ENCODE peak calls at places on chromosomes 2 and 18, in ten cellular contexts. One of them, this sample, is unnamed. For H3K27me3, the result is how much of the 10 kb centered on the place peaks cover.

GRCh38 chr2:199457147-199458016 is at the start of gene SATB2:
- DNase-seq in sigmoid colon: peak
- DNase-seq in heart right ventricle: no peak
- DNase-seq in pancreas: peak
- DNase-seq in lower lobe of right lung: peak
- DNase-seq in IMR-90: peak
- DNase-seq in tibial artery: no peak
- DNase-seq in A673: peak
- DNase-seq in foreskin keratinocyte: peak
- DNase-seq in cardiac muscle cell: peak
- DNase-seq in this sample: no peak

GRCh38 chr2:199692489-199692888 is 158.5 kb downstream of the FTCDNL1 start:
- DNase-seq in sigmoid colon: no peak
- DNase-seq in heart right ventricle: peak
- DNase-seq in pancreas: peak
- DNase-seq in lower lobe of right lung: no peak
- DNase-seq in IMR-90: no peak
- DNase-seq in tibial artery: no peak
- DNase-seq in A673: peak
- DNase-seq in foreskin keratinocyte: no peak
- DNase-seq in cardiac muscle cell: peak
- DNase-seq in this sample: peak

GRCh38 chr2:233929352-233929843 is 12.2 kb downstream of the TRPM8 start:
- DNase-seq in sigmoid colon: no peak
- DNase-seq in heart right ventricle: no peak
- DNase-seq in pancreas: no peak
- DNase-seq in lower lobe of right lung: no peak
- DNase-seq in IMR-90: no peak
- DNase-seq in tibial artery: no peak
- DNase-seq in A673: peak
- DNase-seq in foreskin keratinocyte: no peak
- DNase-seq in cardiac muscle cell: no peak
- DNase-seq in this sample: no peak

GRCh38 chr2:167550448-167550847 is 662.2 kb downstream of the XIRP2 start:
- DNase-seq in sigmoid colon: no peak
- DNase-seq in heart right ventricle: no peak
- DNase-seq in pancreas: no peak
- DNase-seq in lower lobe of right lung: no peak
- DNase-seq in IMR-90: peak
- DNase-seq in tibial artery: no peak
- DNase-seq in A673: peak
- DNase-seq in foreskin keratinocyte: no peak
- DNase-seq in cardiac muscle cell: peak
- DNase-seq in this sample: no peak

GRCh38 chr2:172307800-172308199 is 119.6 kb upstream of the ITGA6 start:
- DNase-seq in sigmoid colon: no peak
- DNase-seq in heart right ventricle: peak
- DNase-seq in pancreas: no peak
- DNase-seq in lower lobe of right lung: no peak
- DNase-seq in IMR-90: no peak
- DNase-seq in tibial artery: peak
- DNase-seq in A673: peak
- DNase-seq in foreskin keratinocyte: peak
- DNase-seq in cardiac muscle cell: peak
- DNase-seq in this sample: peak

GRCh38 chr2:38750793-38751042 is 443 bp downstream of the SRSF7 start:
- DNase-seq in sigmoid colon: peak
- DNase-seq in heart right ventricle: peak
- DNase-seq in pancreas: peak
- DNase-seq in lower lobe of right lung: peak
- DNase-seq in IMR-90: no peak
- DNase-seq in tibial artery: peak
- DNase-seq in A673: peak
- DNase-seq in foreskin keratinocyte: no peak
- DNase-seq in cardiac muscle cell: no peak
- DNase-seq in this sample: peak

GRCh38 chr18:73288813-73289212 is 421.0 kb upstream of the NETO1 start:
- DNase-seq in sigmoid colon: no peak
- DNase-seq in heart right ventricle: no peak
- DNase-seq in pancreas: no peak
- DNase-seq in lower lobe of right lung: no peak
- DNase-seq in IMR-90: no peak
- DNase-seq in tibial artery: no peak
- DNase-seq in A673: no peak
- DNase-seq in foreskin keratinocyte: no peak
- DNase-seq in cardiac muscle cell: no peak
- DNase-seq in this sample: no peak

GRCh38 chr2:240915526-240916335 is 9.6 kb downstream of the CROCC2 start:
- DNase-seq in sigmoid colon: peak
- DNase-seq in heart right ventricle: no peak
- DNase-seq in pancreas: no peak
- DNase-seq in lower lobe of right lung: peak
- DNase-seq in IMR-90: no peak
- DNase-seq in tibial artery: peak
- DNase-seq in A673: no peak
- DNase-seq in foreskin keratinocyte: no peak
- DNase-seq in cardiac muscle cell: no peak
- DNase-seq in this sample: no peak

GRCh38 chr2:6421888-6422287 is 443.8 kb downstream of the CMPK2 start:
- DNase-seq in sigmoid colon: no peak
- DNase-seq in heart right ventricle: no peak
- DNase-seq in pancreas: no peak
- DNase-seq in lower lobe of right lung: no peak
- DNase-seq in IMR-90: no peak
- DNase-seq in tibial artery: no peak
- DNase-seq in A673: no peak
- DNase-seq in foreskin keratinocyte: no peak
- DNase-seq in cardiac muscle cell: no peak
- DNase-seq in this sample: no peak

GRCh38 chr2:191311627-191312026 is 66.4 kb downstream of the MYO1B start:
- DNase-seq in sigmoid colon: no peak
- DNase-seq in heart right ventricle: no peak
- DNase-seq in pancreas: no peak
- DNase-seq in lower lobe of right lung: no peak
- DNase-seq in IMR-90: peak
- DNase-seq in tibial artery: no peak
- DNase-seq in A673: no peak
- DNase-seq in foreskin keratinocyte: peak
- DNase-seq in cardiac muscle cell: no peak
- DNase-seq in this sample: no peak

GRCh38 chr2:235940330-235940729 is 227.9 kb downstream of the GBX2 start:
- DNase-seq in sigmoid colon: peak
- DNase-seq in heart right ventricle: peak
- DNase-seq in pancreas: no peak
- DNase-seq in lower lobe of right lung: no peak
- DNase-seq in IMR-90: peak
- DNase-seq in tibial artery: peak
- DNase-seq in A673: no peak
- DNase-seq in foreskin keratinocyte: peak
- DNase-seq in cardiac muscle cell: no peak
- DNase-seq in this sample: no peak

GRCh38 chr2:212683346-212683745 is 144.7 kb upstream of the ERBB4 start:
- DNase-seq in sigmoid colon: no peak
- DNase-seq in heart right ventricle: no peak
- DNase-seq in pancreas: no peak
- DNase-seq in lower lobe of right lung: no peak
- DNase-seq in IMR-90: peak
- DNase-seq in tibial artery: no peak
- DNase-seq in A673: peak
- DNase-seq in foreskin keratinocyte: peak
- DNase-seq in cardiac muscle cell: no peak
- DNase-seq in this sample: no peak

GRCh38 chr2:190408538-190409271 is 550 bp downstream of the MFSD6 start:
- DNase-seq in sigmoid colon: peak
- DNase-seq in heart right ventricle: peak
- DNase-seq in pancreas: peak
- DNase-seq in lower lobe of right lung: peak
- DNase-seq in IMR-90: no peak
- DNase-seq in tibial artery: peak
- DNase-seq in A673: peak
- DNase-seq in foreskin keratinocyte: no peak
- DNase-seq in cardiac muscle cell: peak
- DNase-seq in this sample: peak

GRCh38 chr2:218963597-218963996 is 4.1 kb downstream of the CDK5R2 start:
- DNase-seq in sigmoid colon: no peak
- DNase-seq in heart right ventricle: no peak
- DNase-seq in pancreas: no peak
- DNase-seq in lower lobe of right lung: no peak
- DNase-seq in IMR-90: no peak
- DNase-seq in tibial artery: no peak
- DNase-seq in A673: no peak
- DNase-seq in foreskin keratinocyte: no peak
- DNase-seq in cardiac muscle cell: no peak
- DNase-seq in this sample: no peak

GRCh38 chr2:218961229-218961628 is 1.8 kb downstream of the CDK5R2 start:
- DNase-seq in sigmoid colon: no peak
- DNase-seq in heart right ventricle: no peak
- DNase-seq in pancreas: no peak
- DNase-seq in lower lobe of right lung: no peak
- DNase-seq in IMR-90: no peak
- DNase-seq in tibial artery: no peak
- DNase-seq in A673: no peak
- DNase-seq in foreskin keratinocyte: no peak
- DNase-seq in cardiac muscle cell: no peak
- DNase-seq in this sample: no peak

GRCh38 chr2:218961651-218962570 is 2.4 kb downstream of the CDK5R2 start:
- DNase-seq in sigmoid colon: no peak
- DNase-seq in heart right ventricle: no peak
- DNase-seq in pancreas: no peak
- DNase-seq in lower lobe of right lung: no peak
- DNase-seq in IMR-90: no peak
- DNase-seq in tibial artery: no peak
- DNase-seq in A673: no peak
- DNase-seq in foreskin keratinocyte: no peak
- DNase-seq in cardiac muscle cell: peak
- DNase-seq in this sample: no peak

GRCh38 chr2:218962859-218963492 is 3.5 kb downstream of the CDK5R2 start:
- DNase-seq in sigmoid colon: no peak
- DNase-seq in heart right ventricle: peak
- DNase-seq in pancreas: peak
- DNase-seq in lower lobe of right lung: peak
- DNase-seq in IMR-90: peak
- DNase-seq in tibial artery: peak
- DNase-seq in A673: peak
- DNase-seq in foreskin keratinocyte: peak
- DNase-seq in cardiac muscle cell: peak
- DNase-seq in this sample: peak

DNA sequence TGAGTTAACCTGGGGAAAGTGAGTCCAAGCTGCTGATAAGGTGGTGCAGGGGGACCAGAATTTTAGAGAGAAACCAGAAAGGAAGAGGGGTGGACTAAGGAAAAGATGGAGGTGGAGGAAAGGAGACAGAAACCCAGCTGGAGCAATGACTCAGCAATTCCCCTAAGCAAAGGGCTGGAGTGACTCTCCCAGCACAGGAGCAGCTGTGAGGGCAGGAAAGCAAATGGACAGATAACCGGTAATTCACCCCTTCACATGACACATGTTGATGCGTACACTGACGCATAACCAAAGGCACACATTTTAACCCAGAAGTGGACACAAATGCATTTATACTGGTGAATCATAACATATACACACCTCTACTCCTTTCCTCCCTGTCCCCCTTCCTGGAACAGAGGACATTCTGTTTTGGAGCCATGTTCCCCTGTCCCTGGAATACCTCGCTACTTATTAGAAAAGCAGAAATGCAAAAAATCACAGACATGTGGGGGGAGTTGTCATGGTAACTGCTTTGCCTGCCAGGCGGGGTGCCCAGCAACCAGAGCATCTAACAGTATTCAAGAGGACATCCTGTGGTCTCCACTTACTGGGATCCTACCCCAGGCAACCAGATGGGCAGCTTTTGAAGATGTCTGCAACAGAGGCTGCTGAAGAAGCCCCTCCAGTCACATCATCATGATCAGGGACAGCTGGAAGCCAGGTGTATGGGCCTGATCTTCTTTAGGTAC is 4.7 kb downstream of the CDK5R2 start:
- DNase-seq in sigmoid colon: no peak
- DNase-seq in heart right ventricle: no peak
- DNase-seq in pancreas: no peak
- DNase-seq in lower lobe of right lung: no peak
- DNase-seq in IMR-90: peak
- DNase-seq in tibial artery: no peak
- DNase-seq in A673: no peak
- DNase-seq in foreskin keratinocyte: peak
- DNase-seq in cardiac muscle cell: no peak
- DNase-seq in this sample: no peak
- H3K27me3 ChIP-seq in sigmoid colon: half or more
- H3K27me3 ChIP-seq in heart right ventricle: under half
- H3K27me3 ChIP-seq in pancreas: under half
- H3K27me3 ChIP-seq in lower lobe of right lung: half or more
- H3K27me3 ChIP-seq in IMR-90: under half
- H3K27me3 ChIP-seq in tibial artery: under half
- H3K27me3 ChIP-seq in A673: under half
- H3K27me3 ChIP-seq in foreskin keratinocyte: half or more
- H3K27me3 ChIP-seq in cardiac muscle cell: half or more
- H3K27me3 ChIP-seq in this sample: under half

GRCh38 chr2:217609952-217610351 is 392.8 kb downstream of the TNS1 start:
- DNase-seq in sigmoid colon: no peak
- DNase-seq in heart right ventricle: no peak
- DNase-seq in pancreas: no peak
- DNase-seq in lower lobe of right lung: no peak
- DNase-seq in IMR-90: no peak
- DNase-seq in tibial artery: no peak
- DNase-seq in A673: no peak
- DNase-seq in foreskin keratinocyte: no peak
- DNase-seq in cardiac muscle cell: no peak
- DNase-seq in this sample: no peak
- TF ChIP-seq CTCF in sigmoid colon: no peak
- TF ChIP-seq CTCF in heart right ventricle: no peak
- TF ChIP-seq CTCF in pancreas: no peak
- TF ChIP-seq CTCF in lower lobe of right lung: no peak
- TF ChIP-seq CTCF in IMR-90: no peak
- TF ChIP-seq CTCF in tibial artery: no peak
- TF ChIP-seq CTCF in A673: no peak
- TF ChIP-seq CTCF in foreskin keratinocyte: no peak
- TF ChIP-seq CTCF in cardiac muscle cell: no peak
- TF ChIP-seq CTCF in this sample: no peak

DNA sequence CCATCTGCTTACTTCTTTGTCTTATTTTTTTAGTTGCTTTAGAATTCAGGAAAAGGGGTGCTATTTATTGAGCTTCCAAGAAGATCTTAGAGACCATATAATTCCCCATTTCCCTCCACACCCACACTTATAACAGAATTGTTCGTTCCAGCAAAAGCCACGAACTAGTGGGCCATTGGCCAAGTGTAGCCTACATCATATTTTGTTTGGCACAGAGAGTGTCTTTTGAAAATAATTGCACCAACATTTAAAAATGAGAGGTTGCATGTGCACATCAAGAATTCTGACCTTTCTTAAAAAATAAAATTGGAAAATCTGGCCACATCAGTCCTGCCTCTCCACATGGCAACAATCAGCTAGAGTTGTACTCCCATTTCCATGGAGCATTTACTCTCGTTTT is 655.5 kb upstream of the FANCL start:
- DNase-seq in sigmoid colon: no peak
- DNase-seq in heart right ventricle: no peak
- DNase-seq in pancreas: no peak
- DNase-seq in lower lobe of right lung: no peak
- DNase-seq in IMR-90: peak
- DNase-seq in tibial artery: no peak
- DNase-seq in A673: no peak
- DNase-seq in foreskin keratinocyte: no peak
- DNase-seq in cardiac muscle cell: no peak
- DNase-seq in this sample: no peak
- H3K27me3 ChIP-seq in sigmoid colon: under half
- H3K27me3 ChIP-seq in heart right ventricle: under half
- H3K27me3 ChIP-seq in pancreas: under half
- H3K27me3 ChIP-seq in lower lobe of right lung: under half
- H3K27me3 ChIP-seq in IMR-90: under half
- H3K27me3 ChIP-seq in tibial artery: under half
- H3K27me3 ChIP-seq in A673: under half
- H3K27me3 ChIP-seq in foreskin keratinocyte: under half
- H3K27me3 ChIP-seq in cardiac muscle cell: under half
- H3K27me3 ChIP-seq in this sample: under half

GRCh38 chr2:120320318-120320851 is 25.6 kb upstream of the INHBB start:
- DNase-seq in sigmoid colon: no peak
- DNase-seq in heart right ventricle: no peak
- DNase-seq in pancreas: no peak
- DNase-seq in lower lobe of right lung: peak
- DNase-seq in IMR-90: peak
- DNase-seq in tibial artery: no peak
- DNase-seq in A673: no peak
- DNase-seq in foreskin keratinocyte: peak
- DNase-seq in cardiac muscle cell: no peak
- DNase-seq in this sample: no peak
- TF ChIP-seq CTCF in sigmoid colon: no peak
- TF ChIP-seq CTCF in heart right ventricle: no peak
- TF ChIP-seq CTCF in pancreas: no peak
- TF ChIP-seq CTCF in lower lobe of right lung: no peak
- TF ChIP-seq CTCF in IMR-90: no peak
- TF ChIP-seq CTCF in tibial artery: no peak
- TF ChIP-seq CTCF in A673: no peak
- TF ChIP-seq CTCF in foreskin keratinocyte: no peak
- TF ChIP-seq CTCF in cardiac muscle cell: no peak
- TF ChIP-seq CTCF in this sample: no peak